ENCODE peak calls at places on chromosomes 13 and 19, in seven cellular contexts. A is upper lobe of left lung, F is stomach, B is suprapubic skin, M is spleen, R is endothelial cell of umbilical vein, V is vagina. K is an unnamed sample.

GRCh38 chr13:52447815-52448552 is 2.5 kb downstream of the VPS36 start:
- DNase-seq in R (no peak), V (no peak), B (no peak), A (no peak), F (no peak), M (no peak), K (no peak)

GRCh38 chr13:31793246-31793645 is 53.9 kb downstream of the RXFP2 start:
- DNase-seq in A (no peak), V (no peak), R (peak), M (no peak), F (no peak), B (no peak), K (no peak)

GRCh38 chr19:35882074-35882832 is 13.9 kb downstream of the APLP1 start:
- DNase-seq in R (peak), V (no peak), A (no peak), F (no peak), M (no peak), B (no peak), K (no peak)

GRCh38 chr19:18611327-18612050 is 1.2 kb upstream of the TMEM59L start:
- DNase-seq in M (no peak), F (no peak), B (no peak), R (no peak), V (no peak), A (peak), K (no peak)

GRCh38 chr13:102974574-102975195 is 91.5 kb downstream of the SLC10A2 start:
- DNase-seq in R (no peak), F (no peak), M (no peak), A (no peak), B (no peak), V (no peak), K (no peak)

GRCh38 chr19:51341976-51342580 is at the start of gene VSIG10L:
- DNase-seq in V (no peak), A (no peak), M (no peak), R (no peak), F (no peak), B (no peak), K (no peak)

GRCh38 chr19:35318679-35319448 is 10.1 kb upstream of the CD22 start:
- DNase-seq in F (peak), V (no peak), A (peak), M (peak), B (no peak), R (peak), K (peak)

GRCh38 chr19:1243768-1244692 is 2.5 kb downstream of the ATP5F1D start:
- DNase-seq in A (peak), M (peak), B (peak), R (peak), F (peak), V (no peak), K (peak)

GRCh38 chr19:58559275-58560006 is 1.0 kb upstream of the UBE2M start:
- DNase-seq in V (peak), F (peak), M (peak), A (peak), B (peak), R (peak), K (peak)

GRCh38 chr13:29589234-29589633 is 6.3 kb downstream of the SLC7A1 start:
- DNase-seq in V (no peak), F (no peak), A (no peak), M (no peak), R (no peak), B (no peak), K (no peak)

GRCh38 chr13:28655566-28655965 is 3.4 kb upstream of the POMP start:
- DNase-seq in B (no peak), M (no peak), A (no peak), R (no peak), V (no peak), F (no peak), K (no peak)

GRCh38 chr13:34805347-34805746 is 136.7 kb upstream of the NBEA start:
- DNase-seq in A (no peak), M (no peak), F (no peak), R (no peak), V (no peak), B (no peak), K (no peak)

GRCh38 chr13:93183302-93183701 is 43.3 kb upstream of the GPC6 start:
- DNase-seq in V (no peak), B (no peak), A (no peak), F (no peak), R (no peak), M (no peak), K (no peak)

GRCh38 chr19:19342086-19343015 is 21.7 kb downstream of the MAU2 start:
- DNase-seq in B (no peak), R (peak), A (peak), V (no peak), F (peak), M (no peak), K (no peak)

GRCh38 chr13:32669030-32669646 is 82.9 kb downstream of the PDS5B start:
- DNase-seq in F (no peak), B (no peak), M (no peak), A (no peak), R (peak), V (no peak), K (no peak)

GRCh38 chr13:79386125-79386822 is 19.8 kb downstream of the RBM26 start:
- DNase-seq in M (no peak), F (no peak), V (no peak), B (no peak), A (no peak), R (no peak), K (no peak)

GRCh38 chr19:14072535-14073231 is at the start of gene MISP3:
- DNase-seq in V (no peak), R (peak), F (peak), B (no peak), A (peak), M (peak), K (peak)

GRCh38 chr19:53659292-53659691 is 27.5 kb downstream of the DPRX start:
- DNase-seq in B (no peak), V (no peak), F (no peak), M (no peak), A (no peak), R (no peak), K (no peak)

GRCh38 chr19:19059837-19060611 is 3.8 kb upstream of the SLC25A42 start:
- DNase-seq in M (no peak), R (no peak), B (no peak), V (no peak), A (peak), F (no peak), K (no peak)

GRCh38 chr19:18745012-18745735 is 45.9 kb downstream of the COMP start:
- DNase-seq in F (no peak), B (no peak), V (no peak), A (peak), R (no peak), M (no peak), K (no peak)

GRCh38 chr19:7159105-7159933 is 89.8 kb downstream of the ZNF557 start:
- DNase-seq in F (no peak), B (no peak), V (no peak), M (no peak), A (no peak), R (no peak), K (peak)

GRCh38 chr13:73657821-73658540 is 476.2 kb downstream of the KLF12 start:
- DNase-seq in V (no peak), B (peak), M (no peak), A (no peak), R (no peak), F (no peak), K (no peak)

GRCh38 chr19:32619051-32619685 is 38.2 kb downstream of the PDCD5 start:
- DNase-seq in F (no peak), A (peak), R (no peak), M (no peak), B (no peak), V (no peak), K (no peak)

GRCh38 chr19:801030-801860 is 4.0 kb downstream of the PTBP1 start:
- DNase-seq in B (no peak), R (peak), V (no peak), A (peak), F (peak), M (no peak), K (peak)

GRCh38 chr13:112341976-112342735 is 34.0 kb upstream of the SPACA7 start:
- DNase-seq in V (no peak), B (no peak), A (peak), R (no peak), M (peak), F (no peak), K (no peak)

GRCh38 chr13:20525144-20525600 is 485 bp downstream of the CRYL1 start:
- DNase-seq in R (peak), A (no peak), F (peak), M (peak), V (no peak), B (no peak), K (peak)

GRCh38 chr19:12872941-12873890 is 8.0 kb downstream of the DNASE2 start:
- DNase-seq in A (no peak), R (peak), M (no peak), F (peak), V (no peak), B (no peak), K (no peak)

GRCh38 chr19:9165256-9165655 is 13.5 kb upstream of the OR7D2 start:
- DNase-seq in V (no peak), R (no peak), B (no peak), F (no peak), A (no peak), M (no peak), K (no peak)

GRCh38 chr13:110396913-110397379 is 89.9 kb downstream of the COL4A2 start:
- DNase-seq in V (peak), F (peak), M (no peak), B (peak), A (no peak), R (no peak), K (peak)

GRCh38 chr13:93775507-93776108 is 549.0 kb downstream of the GPC6 start:
- DNase-seq in V (no peak), R (no peak), M (no peak), B (no peak), A (no peak), F (no peak), K (no peak)

GRCh38 chr13:67134322-67135129 is 95.6 kb downstream of the PCDH9 start:
- DNase-seq in M (no peak), R (peak), V (no peak), F (no peak), B (no peak), A (no peak), K (no peak)

GRCh38 chr19:49297403-49297802 is 27.6 kb downstream of the SLC6A16 start:
- DNase-seq in M (no peak), R (no peak), A (no peak), V (no peak), B (no peak), F (no peak), K (no peak)

GRCh38 chr19:7203317-7203716 is 90.9 kb downstream of the INSR start:
- DNase-seq in A (no peak), M (no peak), R (no peak), B (no peak), V (no peak), F (no peak), K (no peak)

DNA sequence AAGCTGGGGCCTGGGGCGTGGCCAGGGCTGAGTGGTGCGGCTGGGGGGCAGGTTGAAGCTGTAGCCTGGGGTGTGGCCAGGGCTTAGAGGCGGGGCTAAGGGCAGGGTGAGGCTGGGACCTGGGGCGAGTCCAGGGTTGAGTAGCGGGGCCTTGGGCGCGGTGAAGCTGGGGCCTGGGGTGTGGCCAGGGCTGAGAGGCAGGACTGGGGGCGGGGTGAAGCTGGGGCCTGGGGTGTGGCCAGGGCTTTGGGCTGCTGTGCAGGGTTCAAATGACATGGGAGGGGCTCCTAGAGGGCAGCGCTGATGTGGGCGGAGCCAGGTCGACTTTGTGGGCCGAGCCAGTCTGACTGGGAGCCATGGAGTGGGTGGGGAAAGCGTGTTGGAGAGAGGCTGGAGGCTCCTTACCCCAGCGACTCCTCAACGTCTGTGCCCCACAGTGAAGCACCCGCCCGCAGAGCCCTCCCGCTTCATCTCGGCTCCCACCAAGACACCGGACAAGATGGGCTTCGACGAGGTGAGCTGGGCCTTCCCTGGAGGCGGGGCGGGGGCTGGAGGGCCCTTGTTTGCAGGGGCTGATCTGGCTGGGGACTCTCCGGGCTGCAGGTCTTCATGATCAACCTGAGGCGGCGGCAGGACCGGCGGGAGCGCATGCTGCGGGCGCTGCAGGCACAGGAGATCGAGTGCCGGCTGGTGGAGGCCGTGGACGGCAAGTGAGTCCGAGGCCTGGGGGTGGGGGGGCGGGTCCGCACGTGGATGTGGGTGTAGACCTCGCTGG is 21.5 kb downstream of the COLGALT1 start:
- DNase-seq in M (no peak), R (no peak), B (peak), A (peak), F (no peak), V (no peak), K (no peak)
- TF ChIP-seq POLR2AphosphoS5 in M (no peak), R (no peak), B (no peak), A (no peak), F (no peak), V (no peak), K (no peak)

GRCh38 chr19:2478324-2478755 is 2.4 kb downstream of the GADD45B start:
- DNase-seq in A (peak), M (peak), F (peak), B (peak), V (no peak), R (peak), K (peak)
- TF ChIP-seq POLR2AphosphoS5 in A (peak), M (no peak), F (peak), B (peak), V (peak), R (no peak), K (peak)

DNA sequence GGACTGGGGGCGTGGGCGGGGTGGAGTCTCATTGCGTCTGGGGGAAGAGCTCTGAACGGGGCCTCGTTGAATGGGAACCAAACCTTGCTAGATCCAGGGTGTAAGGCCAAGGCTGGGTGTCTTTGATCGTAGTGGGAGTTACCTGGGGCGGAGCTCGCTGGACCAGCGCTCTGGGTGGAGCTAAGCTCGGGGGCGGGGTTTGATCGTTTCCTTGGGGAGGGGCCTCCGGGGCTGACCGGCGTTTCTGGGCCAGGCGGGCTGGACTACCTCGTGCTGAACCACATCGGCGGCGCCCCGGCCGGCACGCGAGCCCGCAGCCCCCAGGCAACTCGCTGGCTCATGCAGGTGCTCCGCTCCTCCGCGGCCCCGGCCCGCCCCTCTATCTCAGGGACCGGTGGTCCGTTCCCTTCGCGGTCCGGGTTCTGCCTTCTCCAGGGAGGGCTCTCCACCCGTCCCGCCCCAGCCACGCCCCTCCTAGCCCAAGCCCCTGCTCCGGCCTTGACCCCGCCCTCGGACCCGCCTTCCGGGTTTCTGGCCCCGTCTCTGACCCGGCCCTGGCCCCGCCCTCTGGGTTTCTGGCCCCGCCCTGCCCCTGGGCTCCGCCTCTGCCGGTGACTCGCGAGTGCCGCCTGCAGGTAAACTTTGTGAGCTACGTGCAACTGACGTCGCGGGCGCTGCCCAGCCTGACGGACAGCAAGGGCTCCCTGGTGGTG is 3.3 kb upstream of the RPL36 start:
- DNase-seq in F (peak), A (peak), V (no peak), R (peak), B (peak), M (peak), K (peak)
- TF ChIP-seq POLR2AphosphoS5 in F (no peak), A (no peak), V (peak), R (no peak), B (peak), M (peak), K (no peak)

DNA sequence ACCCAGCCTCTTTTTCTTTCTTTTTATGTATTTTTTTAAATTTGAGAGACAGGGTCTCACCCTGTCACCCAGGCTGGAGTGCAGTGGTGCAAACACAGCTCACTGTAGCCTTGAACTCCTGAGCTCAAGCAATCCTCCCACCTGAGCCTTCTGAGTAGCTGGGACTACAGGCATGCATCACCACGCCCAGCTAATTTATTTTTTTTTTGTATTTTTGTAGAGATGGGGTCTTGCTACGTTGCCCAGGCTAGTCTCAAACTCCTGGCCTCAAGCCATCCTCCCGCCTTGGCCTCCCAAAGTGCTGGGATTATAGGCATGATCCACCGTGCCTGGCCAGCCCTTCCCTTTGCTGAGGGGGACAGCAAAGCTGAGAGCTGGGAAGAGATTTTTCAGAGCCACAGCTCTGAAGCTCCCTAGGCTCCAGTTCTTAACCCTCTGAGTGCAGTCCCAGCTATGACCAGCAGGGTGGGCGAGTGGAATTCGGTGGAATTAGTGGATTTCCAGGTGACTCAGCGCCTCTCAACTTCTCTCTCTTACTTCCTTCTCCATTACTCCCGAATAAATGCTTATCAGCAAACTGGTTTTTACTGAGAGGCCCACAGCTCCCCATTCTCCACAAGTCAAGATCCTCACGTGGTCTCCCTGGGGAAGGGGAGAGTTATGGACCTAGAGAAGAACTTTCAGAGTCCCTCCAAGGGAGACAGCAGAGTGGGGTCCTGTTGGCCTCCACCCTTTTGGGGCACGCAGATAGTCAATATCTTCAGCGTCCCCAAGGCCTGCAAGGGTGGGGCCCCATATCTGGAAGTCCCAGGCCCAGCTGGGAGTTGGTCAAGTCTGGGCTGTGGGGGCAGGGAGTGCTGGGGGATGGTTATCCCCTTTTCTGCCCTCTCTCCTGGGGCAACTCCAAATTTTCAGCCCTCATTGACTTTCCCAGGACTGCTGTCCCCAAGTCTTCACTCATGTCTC is 1.2 kb downstream of the BLVRB start:
- DNase-seq in M (peak), V (peak), F (peak), R (peak), A (no peak), B (peak), K (peak)
- TF ChIP-seq POLR2AphosphoS5 in M (peak), V (peak), F (peak), R (peak), A (no peak), B (peak), K (peak)

DNA sequence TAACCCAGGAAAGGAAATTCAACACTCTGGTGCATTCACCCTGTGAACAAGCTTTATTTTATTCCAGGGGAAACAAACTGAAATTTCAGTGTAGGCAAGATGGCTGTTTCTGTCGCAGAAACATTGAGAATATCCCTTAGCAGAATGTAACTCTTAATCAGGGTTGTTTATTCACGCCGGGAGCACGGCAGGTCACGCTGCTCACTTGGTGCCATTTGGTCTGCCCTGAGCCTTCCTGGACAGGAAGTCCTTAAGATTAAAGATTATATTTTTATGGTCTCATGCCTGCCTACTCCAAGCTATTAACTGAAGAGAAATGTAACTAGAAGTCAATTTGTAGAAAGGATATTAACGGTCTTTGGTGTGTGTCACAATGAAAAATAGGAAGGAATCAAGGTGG is 185.3 kb upstream of the ARGLU1 start:
- DNase-seq in R (peak), B (no peak), A (no peak), F (no peak), M (no peak), V (no peak), K (no peak)
- TF ChIP-seq POLR2AphosphoS5 in R (peak), B (no peak), A (no peak), F (no peak), M (no peak), V (peak), K (no peak)

GRCh38 chr19:17346109-17346671 is 8.8 kb downstream of the GTPBP3 start:
- DNase-seq in A (peak), V (no peak), B (no peak), M (peak), R (peak), F (peak), K (peak)
- TF ChIP-seq POLR2AphosphoS5 in A (no peak), V (no peak), B (no peak), M (peak), R (peak), F (no peak), K (no peak)

DNA sequence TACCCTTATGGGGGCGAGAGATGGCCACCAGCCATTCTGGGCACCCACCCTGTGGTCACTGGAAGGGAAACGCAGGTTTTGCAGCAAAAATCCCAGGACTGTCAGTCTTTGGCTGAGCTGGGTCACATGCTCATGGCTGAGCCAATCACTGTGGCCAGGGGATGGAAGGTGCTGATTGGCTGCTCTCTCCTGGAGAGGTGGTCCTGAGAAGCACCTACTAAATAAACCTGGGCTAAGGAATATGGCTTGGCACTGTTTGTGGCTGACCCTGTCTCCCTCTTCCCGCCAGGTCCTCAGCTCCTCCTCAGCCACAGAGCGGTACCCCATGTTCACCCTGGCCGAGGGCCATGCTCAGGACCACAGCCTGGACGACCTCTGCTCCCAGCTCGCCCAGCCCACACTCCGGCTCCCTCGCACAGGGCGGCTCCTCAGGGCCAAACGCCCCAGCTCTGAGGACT is 8.9 kb downstream of the ATG4D start:
- DNase-seq in V (no peak), A (no peak), F (no peak), B (no peak), M (no peak), R (no peak), K (no peak)
- TF ChIP-seq POLR2AphosphoS5 in V (no peak), A (no peak), F (no peak), B (no peak), M (peak), R (no peak), K (no peak)

GRCh38 chr19:47273313-47274070 is 1.2 kb upstream of the INAFM1 start:
- DNase-seq in A (peak), F (peak), V (no peak), B (peak), M (peak), R (peak), K (peak)
- TF ChIP-seq POLR2AphosphoS5 in A (peak), F (peak), V (peak), B (peak), M (peak), R (no peak), K (peak)

K was measured in sigmoid colon.